ENCODE peak calls at places on chromosomes 5 and 9, in nine cellular contexts. M is GM12865; Y is neural crest cell; T is HuH-7.5; O is left lung; S is NCI-H1105 treated with DMSO at 0.1 percent for 48 hours; U is NCI-H82; Z is MV-4-11; C is stimulated activated naive B cell treated with anti-CD40 and anti-IgM and Interleukin-4, amounts not matched to agents 10 μg/mL and 1 μg/mL and 100 μg/mL, for 72 hours. K is an unnamed sample.

GRCh38 chr5:989961-990530 is 18.6 kb upstream of the NKD2 start:
- DNase-seq in M (no peak), Y (peak; percentile 45), T (no peak), O (peak; percentile 65), S (no peak), U (no peak), Z (peak; percentile 75), C (no peak), K (peak; percentile 54)

GRCh38 chr5:142095651-142096330 is 12.8 kb upstream of the NDFIP1 start:
- DNase-seq in M (peak; percentile 25), Y (no peak), T (no peak), O (peak; percentile 56), S (no peak), U (no peak), Z (peak; percentile 27), C (peak; percentile 18), K (no peak)

GRCh38 chr5:172095368-172095960 is 89.0 kb upstream of the FBXW11 start:
- DNase-seq in M (no peak), Y (no peak), T (no peak), O (peak; percentile 23), S (no peak), U (no peak), Z (no peak), C (no peak), K (no peak)

GRCh38 chr5:169029661-169030274 is 271.2 kb downstream of the SLIT3 start:
- DNase-seq in M (no peak), Y (no peak), T (no peak), O (no peak), S (peak; percentile 88), U (peak; percentile 74), Z (no peak), C (no peak), K (peak; percentile 60)

GRCh38 chr9:35771524-35771923 is 17.4 kb upstream of the MSMP start:
- DNase-seq in M (no peak), Y (no peak), T (no peak), O (no peak), S (peak; percentile 84), U (peak; percentile 64), Z (no peak), C (no peak), K (no peak)

GRCh38 chr9:94950733-94951590 is 224.5 kb downstream of the AOPEP start:
- DNase-seq in M (no peak), Y (no peak), T (peak; percentile 36), O (no peak), S (no peak), U (no peak), Z (no peak), C (no peak), K (no peak)

GRCh38 chr9:128917151-128917849 is 3.5 kb upstream of the PHYHD1 start:
- DNase-seq in M (no peak), Y (no peak), T (no peak), O (peak; percentile 86), S (no peak), U (no peak), Z (no peak), C (no peak), K (no peak)

GRCh38 chr9:749712-750111 is 91.8 kb upstream of the DMRT1 start:
- DNase-seq in M (peak; percentile 37), Y (no peak), T (no peak), O (no peak), S (no peak), U (no peak), Z (peak; percentile 70), C (no peak), K (no peak)

GRCh38 chr5:32679218-32679617 is 31.9 kb upstream of the NPR3 start:
- DNase-seq in M (no peak), Y (no peak), T (no peak), O (no peak), S (no peak), U (no peak), Z (no peak), C (no peak), K (no peak)

GRCh38 chr5:133993152-133993548 is 11.6 kb downstream of the VDAC1 start:
- DNase-seq in M (no peak), Y (no peak), T (no peak), O (no peak), S (no peak), U (no peak), Z (no peak), C (no peak), K (no peak)

GRCh38 chr5:76831108-76831447 is 12.2 kb downstream of the F2RL1 start:
- DNase-seq in M (peak; percentile 54), Y (no peak), T (no peak), O (no peak), S (no peak), U (no peak), Z (no peak), C (peak; percentile 28), K (peak; percentile 72)

GRCh38 chr5:134177197-134178171 is 734 bp upstream of the SKP1 start:
- DNase-seq in M (no peak), Y (no peak), T (peak; percentile 41), O (peak; percentile 39), S (peak; percentile 59), U (peak; percentile 80), Z (peak; percentile 73), C (no peak), K (peak; percentile 85)

GRCh38 chr5:179119415-179120170 is 59.4 kb downstream of the ZNF354C start:
- DNase-seq in M (no peak), Y (no peak), T (no peak), O (peak; percentile 16), S (no peak), U (no peak), Z (no peak), C (no peak), K (no peak)

GRCh38 chr5:173101245-173101644 is 43.1 kb upstream of the BNIP1 start:
- DNase-seq in M (no peak), Y (no peak), T (no peak), O (no peak), S (no peak), U (no peak), Z (no peak), C (no peak), K (no peak)

GRCh38 chr5:149938272-149938671 is 6.3 kb downstream of the PDE6A start:
- DNase-seq in M (no peak), Y (no peak), T (no peak), O (peak; percentile 57), S (no peak), U (no peak), Z (peak; percentile 28), C (no peak), K (no peak)

GRCh38 chr5:163321511-163321910 is 115.9 kb upstream of the CCNG1 start:
- DNase-seq in M (no peak), Y (no peak), T (no peak), O (no peak), S (no peak), U (no peak), Z (no peak), C (no peak), K (no peak)

GRCh38 chr5:106757672-106758071 is 913.1 kb downstream of the EFNA5 start:
- DNase-seq in M (peak; percentile 36), Y (no peak), T (no peak), O (no peak), S (no peak), U (no peak), Z (peak; percentile 75), C (no peak), K (no peak)

GRCh38 chr5:59840200-59840601 is 53.3 kb downstream of the PDE4D start:
- DNase-seq in M (no peak), Y (no peak), T (no peak), O (no peak), S (no peak), U (peak; percentile 21), Z (no peak), C (no peak), K (peak; percentile 81)